ENCODE peak calls at places on chromosome 16, in seven cellular contexts. One of them, this sample, is unnamed.

GRCh38 chr16:71528257-71528656 is 2.0 kb downstream of the CHST4 start:
- DNase-seq in CD8-positive, alpha-beta T cell: no peak
- DNase-seq in A549: no peak
- DNase-seq in body of pancreas: no peak
- DNase-seq in cardiac muscle cell: no peak
- DNase-seq in heart right ventricle: no peak
- DNase-seq in PC-3: no peak
- DNase-seq in this sample: no peak

GRCh38 chr16:4179020-4179419 is 62.8 kb upstream of the ADCY9 start:
- DNase-seq in A549: no peak
- DNase-seq in heart right ventricle: no peak
- DNase-seq in CD8-positive, alpha-beta T cell: no peak
- DNase-seq in body of pancreas: peak
- DNase-seq in PC-3: peak
- DNase-seq in cardiac muscle cell: no peak
- DNase-seq in this sample: peak

GRCh38 chr16:67924140-67924906 is 7.3 kb downstream of the CTRL start:
- DNase-seq in heart right ventricle: no peak
- DNase-seq in A549: no peak
- DNase-seq in cardiac muscle cell: no peak
- DNase-seq in body of pancreas: peak
- DNase-seq in PC-3: no peak
- DNase-seq in CD8-positive, alpha-beta T cell: no peak
- DNase-seq in this sample: no peak

GRCh38 chr16:85316944-85317343 is 204.7 kb upstream of the CIBAR2 start:
- DNase-seq in PC-3: no peak
- DNase-seq in body of pancreas: peak
- DNase-seq in heart right ventricle: no peak
- DNase-seq in cardiac muscle cell: peak
- DNase-seq in CD8-positive, alpha-beta T cell: no peak
- DNase-seq in A549: no peak
- DNase-seq in this sample: no peak

GRCh38 chr16:82059983-82060421 is 24.9 kb downstream of the HSD17B2 start:
- DNase-seq in A549: no peak
- DNase-seq in CD8-positive, alpha-beta T cell: no peak
- DNase-seq in body of pancreas: no peak
- DNase-seq in cardiac muscle cell: no peak
- DNase-seq in heart right ventricle: no peak
- DNase-seq in PC-3: no peak
- DNase-seq in this sample: no peak

GRCh38 chr16:52852978-52853377 is 199.7 kb downstream of the CHD9NB start:
- DNase-seq in CD8-positive, alpha-beta T cell: no peak
- DNase-seq in PC-3: no peak
- DNase-seq in cardiac muscle cell: no peak
- DNase-seq in A549: no peak
- DNase-seq in body of pancreas: no peak
- DNase-seq in heart right ventricle: no peak
- DNase-seq in this sample: no peak

GRCh38 chr16:47978491-47979490 is 177.0 kb downstream of the ABCC12 start:
- DNase-seq in cardiac muscle cell: no peak
- DNase-seq in CD8-positive, alpha-beta T cell: no peak
- DNase-seq in heart right ventricle: no peak
- DNase-seq in PC-3: no peak
- DNase-seq in body of pancreas: no peak
- DNase-seq in A549: no peak
- DNase-seq in this sample: no peak

GRCh38 chr16:13436641-13437423 is 483.1 kb upstream of the ERCC4 start:
- DNase-seq in cardiac muscle cell: no peak
- DNase-seq in A549: no peak
- DNase-seq in body of pancreas: no peak
- DNase-seq in CD8-positive, alpha-beta T cell: no peak
- DNase-seq in heart right ventricle: no peak
- DNase-seq in PC-3: peak
- DNase-seq in this sample: peak

GRCh38 chr16:81239722-81240121 is 1.2 kb downstream of the BCO1 start:
- DNase-seq in CD8-positive, alpha-beta T cell: no peak
- DNase-seq in A549: no peak
- DNase-seq in body of pancreas: no peak
- DNase-seq in PC-3: no peak
- DNase-seq in heart right ventricle: no peak
- DNase-seq in cardiac muscle cell: no peak
- DNase-seq in this sample: no peak

GRCh38 chr16:88610080-88610479 is 28.3 kb upstream of the IL17C start:
- DNase-seq in A549: peak
- DNase-seq in PC-3: no peak
- DNase-seq in body of pancreas: no peak
- DNase-seq in CD8-positive, alpha-beta T cell: no peak
- DNase-seq in cardiac muscle cell: no peak
- DNase-seq in heart right ventricle: no peak
- DNase-seq in this sample: no peak

GRCh38 chr16:56351481-56351880 is 73.9 kb downstream of the AMFR start:
- DNase-seq in A549: no peak
- DNase-seq in PC-3: no peak
- DNase-seq in body of pancreas: no peak
- DNase-seq in cardiac muscle cell: no peak
- DNase-seq in heart right ventricle: no peak
- DNase-seq in CD8-positive, alpha-beta T cell: no peak
- DNase-seq in this sample: no peak

GRCh38 chr16:2799205-2799851 is 1.1 kb downstream of the PRSS41 start:
- DNase-seq in PC-3: no peak
- DNase-seq in A549: no peak
- DNase-seq in CD8-positive, alpha-beta T cell: no peak
- DNase-seq in cardiac muscle cell: no peak
- DNase-seq in body of pancreas: peak
- DNase-seq in heart right ventricle: no peak
- DNase-seq in this sample: no peak

GRCh38 chr16:26464576-26465266 is 602.0 kb upstream of the C16orf82 start:
- DNase-seq in PC-3: no peak
- DNase-seq in cardiac muscle cell: no peak
- DNase-seq in body of pancreas: no peak
- DNase-seq in A549: no peak
- DNase-seq in CD8-positive, alpha-beta T cell: no peak
- DNase-seq in heart right ventricle: no peak
- DNase-seq in this sample: no peak

GRCh38 chr16:31427441-31428276 is 501 bp downstream of the COX6A2 start:
- DNase-seq in CD8-positive, alpha-beta T cell: peak
- DNase-seq in heart right ventricle: peak
- DNase-seq in body of pancreas: peak
- DNase-seq in A549: no peak
- DNase-seq in PC-3: no peak
- DNase-seq in cardiac muscle cell: no peak
- DNase-seq in this sample: peak

GRCh38 chr16:1194665-1195392 is 30.2 kb downstream of the TPSG1 start:
- DNase-seq in CD8-positive, alpha-beta T cell: peak
- DNase-seq in cardiac muscle cell: peak
- DNase-seq in heart right ventricle: no peak
- DNase-seq in A549: no peak
- DNase-seq in PC-3: no peak
- DNase-seq in body of pancreas: peak
- DNase-seq in this sample: peak

GRCh38 chr16:55078153-55078552 is 147.5 kb downstream of the IRX5 start:
- DNase-seq in PC-3: no peak
- DNase-seq in body of pancreas: no peak
- DNase-seq in CD8-positive, alpha-beta T cell: no peak
- DNase-seq in cardiac muscle cell: no peak
- DNase-seq in heart right ventricle: no peak
- DNase-seq in A549: no peak
- DNase-seq in this sample: no peak
- TF ChIP-seq CTCF in PC-3: no peak
- TF ChIP-seq CTCF in body of pancreas: no peak
- TF ChIP-seq CTCF in CD8-positive, alpha-beta T cell: no peak
- TF ChIP-seq CTCF in cardiac muscle cell: no peak
- TF ChIP-seq CTCF in heart right ventricle: no peak
- TF ChIP-seq CTCF in A549: no peak
- TF ChIP-seq CTCF in this sample: no peak

DNA sequence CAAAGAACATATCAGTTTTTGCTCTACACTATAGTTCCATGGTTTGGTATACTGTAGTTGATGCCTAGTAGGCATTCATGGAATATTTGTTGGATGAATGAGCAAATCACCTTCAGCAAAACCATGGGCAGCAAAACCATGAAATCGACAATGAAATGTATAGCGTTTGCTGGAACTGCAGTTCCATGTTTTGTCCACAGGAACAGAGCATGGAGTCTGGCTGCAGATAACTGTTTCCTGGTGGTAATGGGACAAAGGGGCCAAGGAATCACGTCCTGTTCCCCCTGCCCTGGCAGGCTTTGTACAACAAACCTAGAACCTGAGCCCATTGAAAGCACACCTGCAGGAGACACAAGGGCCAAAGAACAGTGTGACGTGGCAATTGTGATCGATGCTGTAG is 101.1 kb downstream of the USP31 start:
- DNase-seq in heart right ventricle: no peak
- DNase-seq in A549: peak
- DNase-seq in body of pancreas: no peak
- DNase-seq in CD8-positive, alpha-beta T cell: no peak
- DNase-seq in PC-3: peak
- DNase-seq in cardiac muscle cell: no peak
- DNase-seq in this sample: no peak
- TF ChIP-seq CTCF in heart right ventricle: no peak
- TF ChIP-seq CTCF in A549: no peak
- TF ChIP-seq CTCF in body of pancreas: no peak
- TF ChIP-seq CTCF in CD8-positive, alpha-beta T cell: no peak
- TF ChIP-seq CTCF in PC-3: peak
- TF ChIP-seq CTCF in cardiac muscle cell: no peak
- TF ChIP-seq CTCF in this sample: no peak

GRCh38 chr16:87344165-87344930 is 27.2 kb upstream of the C16orf95 start:
- DNase-seq in A549: no peak
- DNase-seq in PC-3: no peak
- DNase-seq in body of pancreas: no peak
- DNase-seq in heart right ventricle: no peak
- DNase-seq in cardiac muscle cell: no peak
- DNase-seq in CD8-positive, alpha-beta T cell: no peak
- DNase-seq in this sample: no peak
- TF ChIP-seq CTCF in A549: no peak
- TF ChIP-seq CTCF in PC-3: no peak
- TF ChIP-seq CTCF in body of pancreas: no peak
- TF ChIP-seq CTCF in heart right ventricle: no peak
- TF ChIP-seq CTCF in cardiac muscle cell: no peak
- TF ChIP-seq CTCF in CD8-positive, alpha-beta T cell: no peak
- TF ChIP-seq CTCF in this sample: no peak

GRCh38 chr16:20352615-20353014 is at the start of gene UMOD:
- DNase-seq in heart right ventricle: no peak
- DNase-seq in cardiac muscle cell: no peak
- DNase-seq in CD8-positive, alpha-beta T cell: no peak
- DNase-seq in A549: no peak
- DNase-seq in body of pancreas: no peak
- DNase-seq in PC-3: no peak
- DNase-seq in this sample: no peak

GRCh38 chr16:20344630-20345029 is 7.9 kb downstream of the UMOD start:
- DNase-seq in A549: no peak
- DNase-seq in CD8-positive, alpha-beta T cell: no peak
- DNase-seq in heart right ventricle: no peak
- DNase-seq in cardiac muscle cell: no peak
- DNase-seq in body of pancreas: no peak
- DNase-seq in PC-3: no peak
- DNase-seq in this sample: no peak

GRCh38 chr16:20349615-20350014 is 2.9 kb downstream of the UMOD start:
- DNase-seq in cardiac muscle cell: no peak
- DNase-seq in CD8-positive, alpha-beta T cell: no peak
- DNase-seq in PC-3: no peak
- DNase-seq in body of pancreas: no peak
- DNase-seq in heart right ventricle: no peak
- DNase-seq in A549: no peak
- DNase-seq in this sample: no peak

GRCh38 chr16:20347666-20348364 is 4.7 kb downstream of the UMOD start:
- DNase-seq in cardiac muscle cell: no peak
- DNase-seq in PC-3: no peak
- DNase-seq in body of pancreas: peak
- DNase-seq in heart right ventricle: no peak
- DNase-seq in A549: no peak
- DNase-seq in CD8-positive, alpha-beta T cell: no peak
- DNase-seq in this sample: no peak

GRCh38 chr16:20348365-20349185 is 3.9 kb downstream of the UMOD start:
- DNase-seq in body of pancreas: peak
- DNase-seq in heart right ventricle: no peak
- DNase-seq in A549: no peak
- DNase-seq in CD8-positive, alpha-beta T cell: no peak
- DNase-seq in cardiac muscle cell: no peak
- DNase-seq in PC-3: no peak
- DNase-seq in this sample: no peak
- TF ChIP-seq CTCF in body of pancreas: peak
- TF ChIP-seq CTCF in heart right ventricle: no peak
- TF ChIP-seq CTCF in A549: no peak
- TF ChIP-seq CTCF in CD8-positive, alpha-beta T cell: no peak
- TF ChIP-seq CTCF in cardiac muscle cell: no peak
- TF ChIP-seq CTCF in PC-3: no peak
- TF ChIP-seq CTCF in this sample: no peak

GRCh38 chr16:51151951-51152663 is 1.0 kb upstream of the SALL1 start:
- DNase-seq in cardiac muscle cell: peak
- DNase-seq in PC-3: no peak
- DNase-seq in body of pancreas: peak
- DNase-seq in CD8-positive, alpha-beta T cell: no peak
- DNase-seq in heart right ventricle: peak
- DNase-seq in A549: no peak
- DNase-seq in this sample: no peak
- TF ChIP-seq CTCF in cardiac muscle cell: no peak
- TF ChIP-seq CTCF in PC-3: no peak
- TF ChIP-seq CTCF in body of pancreas: no peak
- TF ChIP-seq CTCF in CD8-positive, alpha-beta T cell: no peak
- TF ChIP-seq CTCF in heart right ventricle: no peak
- TF ChIP-seq CTCF in A549: no peak
- TF ChIP-seq CTCF in this sample: no peak

GRCh38 chr16:10332301-10332700 is 53.6 kb upstream of the ATF7IP2 start:
- DNase-seq in PC-3: no peak
- DNase-seq in CD8-positive, alpha-beta T cell: no peak
- DNase-seq in body of pancreas: peak
- DNase-seq in A549: no peak
- DNase-seq in heart right ventricle: peak
- DNase-seq in cardiac muscle cell: peak
- DNase-seq in this sample: no peak
- TF ChIP-seq CTCF in PC-3: no peak
- TF ChIP-seq CTCF in CD8-positive, alpha-beta T cell: no peak
- TF ChIP-seq CTCF in body of pancreas: no peak
- TF ChIP-seq CTCF in A549: no peak
- TF ChIP-seq CTCF in heart right ventricle: no peak
- TF ChIP-seq CTCF in cardiac muscle cell: no peak
- TF ChIP-seq CTCF in this sample: no peak